ENCODE peak calls at places on chromosome 6, in six cellular contexts. One of them, this sample, is unnamed.
A peak's percentile ranks its signal among the peaks of the same experiment; 100 is the strongest.

GRCh38 chr6:138862491-138862890 is 66.6 kb downstream of the ECT2L start:
- DNase-seq in amygdala: no peak
- DNase-seq in BJ: no peak
- DNase-seq in progenitor cell of endocrine pancreas: no peak
- DNase-seq in iris pigment epithelial cell: no peak
- DNase-seq in NCI-H2171: no peak
- DNase-seq in this sample: no peak

GRCh38 chr6:5764401-5764955 is 242.2 kb downstream of the NRN1 start:
- DNase-seq in progenitor cell of endocrine pancreas: no peak
- DNase-seq in NCI-H2171: no peak
- DNase-seq in iris pigment epithelial cell: peak; percentile 37
- DNase-seq in amygdala: peak; percentile 66
- DNase-seq in BJ: no peak
- DNase-seq in this sample: peak; percentile 69

GRCh38 chr6:169254456-169255316 is 1.0 kb upstream of the THBS2 start:
- DNase-seq in amygdala: no peak
- DNase-seq in NCI-H2171: no peak
- DNase-seq in iris pigment epithelial cell: no peak
- DNase-seq in BJ: no peak
- DNase-seq in progenitor cell of endocrine pancreas: no peak
- DNase-seq in this sample: no peak

GRCh38 chr6:157811476-157812173 is 11.4 kb upstream of the SNX9 start:
- DNase-seq in amygdala: no peak
- DNase-seq in NCI-H2171: no peak
- DNase-seq in iris pigment epithelial cell: no peak
- DNase-seq in progenitor cell of endocrine pancreas: no peak
- DNase-seq in BJ: no peak
- DNase-seq in this sample: no peak

GRCh38 chr6:51790946-51791345 is 296.5 kb downstream of the PKHD1 start:
- DNase-seq in iris pigment epithelial cell: no peak
- DNase-seq in BJ: no peak
- DNase-seq in NCI-H2171: no peak
- DNase-seq in amygdala: no peak
- DNase-seq in progenitor cell of endocrine pancreas: no peak
- DNase-seq in this sample: no peak

GRCh38 chr6:108944707-108945685 is 96.8 kb downstream of the ARMC2 start:
- DNase-seq in BJ: peak; percentile 93
- DNase-seq in amygdala: peak; percentile 13
- DNase-seq in NCI-H2171: peak; percentile 14
- DNase-seq in progenitor cell of endocrine pancreas: no peak
- DNase-seq in iris pigment epithelial cell: peak; percentile 86
- DNase-seq in this sample: peak; percentile 63

GRCh38 chr6:148367418-148368024 is 24.9 kb downstream of the SASH1 start:
- DNase-seq in NCI-H2171: peak; percentile 22
- DNase-seq in BJ: peak; percentile 30
- DNase-seq in amygdala: no peak
- DNase-seq in progenitor cell of endocrine pancreas: no peak
- DNase-seq in iris pigment epithelial cell: peak; percentile 89
- DNase-seq in this sample: no peak

GRCh38 chr6:20217476-20217855 is 5.2 kb upstream of the MBOAT1 start:
- DNase-seq in iris pigment epithelial cell: no peak
- DNase-seq in progenitor cell of endocrine pancreas: no peak
- DNase-seq in NCI-H2171: no peak
- DNase-seq in BJ: no peak
- DNase-seq in amygdala: no peak
- DNase-seq in this sample: no peak

GRCh38 chr6:141105481-141105880 is 1027.2 kb upstream of the GJE1 start:
- DNase-seq in progenitor cell of endocrine pancreas: no peak
- DNase-seq in iris pigment epithelial cell: peak; percentile 80
- DNase-seq in amygdala: no peak
- DNase-seq in NCI-H2171: no peak
- DNase-seq in BJ: no peak
- DNase-seq in this sample: peak; percentile 87

GRCh38 chr6:78533426-78533825 is 333.9 kb upstream of the IRAK1BP1 start:
- DNase-seq in amygdala: no peak
- DNase-seq in BJ: no peak
- DNase-seq in progenitor cell of endocrine pancreas: no peak
- DNase-seq in iris pigment epithelial cell: peak; percentile 53
- DNase-seq in NCI-H2171: no peak
- DNase-seq in this sample: no peak

GRCh38 chr6:159693894-159694545 is 979 bp upstream of the SOD2 start:
- DNase-seq in progenitor cell of endocrine pancreas: no peak
- DNase-seq in NCI-H2171: no peak
- DNase-seq in BJ: no peak
- DNase-seq in amygdala: no peak
- DNase-seq in iris pigment epithelial cell: peak; percentile 23
- DNase-seq in this sample: peak; percentile 32

GRCh38 chr6:16148498-16148897 is 19.6 kb downstream of the MYLIP start:
- DNase-seq in amygdala: no peak
- DNase-seq in progenitor cell of endocrine pancreas: no peak
- DNase-seq in iris pigment epithelial cell: no peak
- DNase-seq in BJ: no peak
- DNase-seq in NCI-H2171: no peak
- DNase-seq in this sample: peak; percentile 85

GRCh38 chr6:75334266-75335040 is 49.9 kb upstream of the TMEM30A start:
- DNase-seq in NCI-H2171: no peak
- DNase-seq in progenitor cell of endocrine pancreas: no peak
- DNase-seq in BJ: peak; percentile 31
- DNase-seq in iris pigment epithelial cell: peak; percentile 80
- DNase-seq in amygdala: no peak
- DNase-seq in this sample: peak; percentile 41